ENCODE peak calls at places on chromosome 18, in nine cellular contexts. X, C, K, E, W, J, N, Z and Q are unnamed samples. For H3K9me3 and H3K36me3, the result is how much of the 10 kb centered on the place peaks cover.

GRCh38 chr18:22432672-22433137 is 15.0 kb upstream of the CTAGE1 start:
- DNase-seq in K (peak), C (peak), Z (peak), X (peak), N (peak), J (peak), E (peak), W (peak), Q (no peak)

GRCh38 chr18:13382990-13383821 is 164.6 kb downstream of the LDLRAD4 start:
- DNase-seq in N (no peak), X (peak), Z (no peak), E (no peak), K (no peak), W (no peak), J (no peak), C (no peak), Q (no peak)

GRCh38 chr18:274313-274712 is 6.5 kb upstream of the THOC1 start:
- DNase-seq in W (no peak), K (no peak), E (no peak), C (no peak), Z (no peak), N (no peak), J (no peak), X (no peak), Q (no peak)

GRCh38 chr18:2180586-2180985 is 390.7 kb downstream of the METTL4 start:
- DNase-seq in C (no peak), W (no peak), K (no peak), N (no peak), J (no peak), X (no peak), E (no peak), Z (no peak), Q (no peak)

GRCh38 chr18:45111507-45111858 is 430.8 kb downstream of the SETBP1 start:
- DNase-seq in W (no peak), J (no peak), N (no peak), E (no peak), Z (no peak), X (no peak), C (no peak), K (no peak), Q (no peak)

GRCh38 chr18:13934058-13934457 is 18.7 kb upstream of the MC2R start:
- DNase-seq in K (no peak), C (no peak), N (no peak), J (no peak), W (no peak), E (no peak), X (no peak), Z (no peak), Q (no peak)

GRCh38 chr18:35345950-35346349 is 1.7 kb upstream of the ZNF24 start:
- DNase-seq in J (no peak), N (no peak), Z (no peak), C (no peak), X (no peak), W (no peak), K (no peak), E (no peak), Q (no peak)

GRCh38 chr18:28439870-28440269 is 262.9 kb upstream of the CDH2 start:
- DNase-seq in Z (no peak), X (no peak), C (no peak), N (no peak), K (no peak), W (no peak), J (no peak), E (no peak), Q (no peak)

GRCh38 chr18:36441426-36441870 is 143.9 kb downstream of the FHOD3 start:
- DNase-seq in W (no peak), X (no peak), K (no peak), C (no peak), E (no peak), N (no peak), J (no peak), Z (no peak), Q (no peak)

GRCh38 chr18:27005589-27005988 is 140.1 kb upstream of the AQP4 start:
- DNase-seq in W (no peak), N (no peak), Z (no peak), E (peak), X (no peak), J (no peak), C (no peak), K (no peak), Q (no peak)

GRCh38 chr18:56108486-56109367 is 520.7 kb upstream of the TCF4 start:
- DNase-seq in W (no peak), J (no peak), K (peak), Z (no peak), X (no peak), N (no peak), E (no peak), C (no peak), Q (no peak)

GRCh38 chr18:34550902-34551301 is 159.2 kb upstream of the DTNA start:
- DNase-seq in K (no peak), W (no peak), X (no peak), E (no peak), N (no peak), C (no peak), Z (no peak), J (no peak), Q (no peak)

GRCh38 chr18:35099911-35100310 is 58.7 kb downstream of the MAPRE2 start:
- DNase-seq in N (no peak), K (no peak), C (no peak), X (no peak), Z (no peak), E (no peak), J (no peak), W (no peak), Q (no peak)

GRCh38 chr18:42635378-42636048 is 480.0 kb downstream of the RIT2 start:
- DNase-seq in X (no peak), W (no peak), E (no peak), J (no peak), K (no peak), N (no peak), C (no peak), Z (no peak), Q (no peak)

GRCh38 chr18:45879681-45880655 is 54.5 kb downstream of the SIGLEC15 start:
- DNase-seq in N (peak), J (peak), X (peak), C (peak), Z (peak), E (peak), K (peak), W (peak), Q (peak)

GRCh38 chr18:22796069-22796468 is 137.1 kb upstream of the RBBP8 start:
- DNase-seq in Z (no peak), W (no peak), J (no peak), E (no peak), N (no peak), X (no peak), C (no peak), K (no peak), Q (no peak)

GRCh38 chr18:75635096-75635495 is 207.6 kb upstream of the SMIM21 start:
- DNase-seq in N (no peak), X (no peak), K (no peak), E (no peak), J (peak), W (no peak), Z (no peak), C (no peak), Q (no peak)

GRCh38 chr18:68316636-68317035 is 398.3 kb downstream of the TMX3 start:
- DNase-seq in N (no peak), W (no peak), E (no peak), J (no peak), C (no peak), K (no peak), X (no peak), Z (no peak), Q (no peak)

GRCh38 chr18:75456277-75456676 is 28.8 kb upstream of the SMIM21 start:
- DNase-seq in X (no peak), N (no peak), W (peak), J (no peak), C (no peak), Z (no peak), K (no peak), E (no peak), Q (no peak)

GRCh38 chr18:28281400-28281799 is 104.5 kb upstream of the CDH2 start:
- DNase-seq in J (no peak), K (no peak), Z (no peak), E (no peak), N (no peak), X (no peak), C (no peak), W (no peak), Q (no peak)

GRCh38 chr18:24197412-24197811 is 58.5 kb downstream of the CABYR start:
- DNase-seq in N (no peak), J (no peak), E (no peak), X (no peak), W (no peak), C (no peak), K (no peak), Z (no peak), Q (no peak)

GRCh38 chr18:56083097-56083865 is 495.3 kb upstream of the TCF4 start:
- DNase-seq in N (no peak), W (peak), J (peak), C (no peak), X (no peak), K (peak), E (no peak), Z (no peak), Q (peak)

GRCh38 chr18:2656237-2657042 is 914 bp downstream of the SMCHD1 start:
- DNase-seq in E (no peak), J (peak), C (peak), N (peak), X (peak), Z (peak), K (peak), W (peak), Q (peak)

GRCh38 chr18:73691118-73691517 is 456.5 kb downstream of the FBXO15 start:
- DNase-seq in E (no peak), Z (no peak), K (no peak), W (no peak), X (no peak), J (no peak), C (no peak), N (no peak), Q (no peak)

GRCh38 chr18:21803495-21803894 is 62.9 kb downstream of the MIB1 start:
- DNase-seq in W (no peak), E (no peak), N (no peak), K (no peak), J (no peak), Z (no peak), X (no peak), C (no peak), Q (no peak)

GRCh38 chr18:37270046-37270665 is 295.4 kb downstream of the CELF4 start:
- DNase-seq in K (no peak), X (no peak), Z (peak), W (peak), E (no peak), C (no peak), J (peak), N (peak), Q (no peak)

GRCh38 chr18:29749699-29750098 is 1292.8 kb downstream of the DSC3 start:
- DNase-seq in C (no peak), N (no peak), E (no peak), X (no peak), K (no peak), W (no peak), J (no peak), Z (no peak), Q (no peak)

GRCh38 chr18:10907749-10908148 is 241.6 kb downstream of the PIEZO2 start:
- DNase-seq in E (no peak), J (no peak), Z (no peak), N (no peak), X (no peak), W (no peak), C (no peak), K (no peak), Q (no peak)

GRCh38 chr18:55663891-55664290 is 75.9 kb upstream of the TCF4 start:
- DNase-seq in Z (no peak), W (no peak), E (no peak), X (no peak), C (no peak), N (no peak), K (no peak), J (no peak), Q (no peak)

GRCh38 chr18:49725809-49726514 is 87.4 kb downstream of the ACAA2 start:
- DNase-seq in W (peak), J (peak), K (peak), E (peak), X (peak), C (peak), N (peak), Z (no peak), Q (no peak)

GRCh38 chr18:75395137-75395536 is 32.4 kb downstream of the SMIM21 start:
- DNase-seq in C (no peak), K (no peak), J (no peak), E (no peak), X (no peak), W (no peak), N (no peak), Z (no peak), Q (no peak)

GRCh38 chr18:12423820-12424219 is 16.1 kb downstream of the PRELID3A start:
- DNase-seq in X (no peak), W (no peak), K (no peak), Z (no peak), J (peak), N (no peak), E (no peak), C (no peak), Q (peak)

GRCh38 chr18:54671291-54671881 is 80.3 kb downstream of the DYNAP start:
- DNase-seq in Z (no peak), N (no peak), W (no peak), X (no peak), J (no peak), E (peak), C (no peak), K (no peak), Q (no peak)

GRCh38 chr18:40902436-40902835 is 1052.6 kb upstream of the PIK3C3 start:
- DNase-seq in C (no peak), K (no peak), J (no peak), W (no peak), Z (no peak), E (no peak), X (no peak), N (no peak), Q (no peak)

GRCh38 chr18:58669731-58670379 is 1.4 kb upstream of the MALT1 start:
- DNase-seq in J (no peak), Z (no peak), N (no peak), C (no peak), X (no peak), E (peak), K (no peak), W (no peak), Q (no peak)

GRCh38 chr18:9477509-9477908 is 2.2 kb downstream of the RALBP1 start:
- DNase-seq in J (no peak), E (no peak), N (no peak), K (no peak), Z (no peak), W (no peak), C (no peak), X (no peak), Q (no peak)

GRCh38 chr18:9474103-9474982 is 970 bp upstream of the RALBP1 start:
- DNase-seq in E (peak), W (peak), C (peak), J (no peak), K (peak), X (no peak), Z (no peak), N (no peak), Q (peak)

GRCh38 chr18:9474983-9475642 is at the start of gene RALBP1:
- DNase-seq in Z (peak), K (peak), C (peak), J (peak), W (peak), N (peak), E (peak), X (peak), Q (peak)

GRCh38 chr18:9478545-9478944 is 3.2 kb downstream of the RALBP1 start:
- DNase-seq in Z (no peak), J (no peak), E (no peak), N (no peak), K (no peak), C (no peak), X (no peak), W (peak), Q (peak)

GRCh38 chr18:9475643-9476580 is 599 bp downstream of the RALBP1 start:
- DNase-seq in J (peak), C (no peak), E (no peak), K (no peak), W (no peak), N (peak), Z (no peak), X (peak), Q (no peak)
- TF ChIP-seq POLR2A in J (no peak), C (no peak), E (no peak), K (no peak), W (no peak), N (no peak), Z (no peak), X (peak), Q (no peak)

DNA sequence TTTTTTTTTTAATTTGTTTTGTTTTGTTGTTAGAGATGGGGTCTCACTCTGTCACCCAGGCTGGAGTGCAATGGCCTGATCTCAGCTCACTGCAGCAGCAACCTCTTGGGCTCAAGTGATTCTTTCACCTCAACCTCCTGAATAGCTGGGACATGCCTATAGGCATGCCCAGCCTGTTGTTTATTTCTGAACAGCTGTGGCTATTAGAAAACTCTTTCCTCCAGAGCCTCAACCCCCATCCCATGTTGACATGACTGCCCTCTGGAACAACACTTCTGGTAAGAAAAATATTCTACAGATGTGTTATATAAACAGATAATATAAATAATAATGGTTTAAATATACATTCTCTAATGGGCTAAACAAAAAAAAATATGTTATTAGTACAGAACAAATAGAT is 44.4 kb upstream of the TWSG1 start:
- DNase-seq in E (no peak), Z (no peak), X (no peak), W (no peak), K (no peak), J (no peak), C (no peak), N (no peak), Q (no peak)
- H3K9me3 ChIP-seq in E (under half), Z (under half), X (under half), W (under half), K (under half), J (under half), C (under half), N (under half), Q (half or more)

GRCh38 chr18:47829831-47830230 is 100.6 kb downstream of the SMAD2 start:
- DNase-seq in J (no peak), W (no peak), K (no peak), X (no peak), N (no peak), E (no peak), C (no peak), Z (no peak), Q (no peak)
- H3K36me3 ChIP-seq in J (under half), W (under half), K (under half), X (under half), N (under half), E (under half), C (under half), Z (under half), Q (half or more)

GRCh38 chr18:31030574-31031278 is 11.8 kb downstream of the DSC3 start:
- DNase-seq in W (no peak), E (no peak), Z (no peak), X (no peak), J (no peak), K (no peak), C (no peak), N (no peak), Q (no peak)
- TF ChIP-seq POLR2A in W (no peak), E (no peak), Z (no peak), X (no peak), J (no peak), K (no peak), C (no peak), N (no peak), Q (no peak)

GRCh38 chr18:63084220-63084619 is 235.3 kb downstream of the BCL2 start:
- DNase-seq in N (no peak), K (no peak), J (no peak), Z (no peak), X (no peak), C (no peak), E (no peak), W (no peak), Q (no peak)
- H3K9me3 ChIP-seq in N (under half), K (under half), J (under half), Z (under half), X (under half), C (under half), E (under half), W (under half), Q (under half)

DNA sequence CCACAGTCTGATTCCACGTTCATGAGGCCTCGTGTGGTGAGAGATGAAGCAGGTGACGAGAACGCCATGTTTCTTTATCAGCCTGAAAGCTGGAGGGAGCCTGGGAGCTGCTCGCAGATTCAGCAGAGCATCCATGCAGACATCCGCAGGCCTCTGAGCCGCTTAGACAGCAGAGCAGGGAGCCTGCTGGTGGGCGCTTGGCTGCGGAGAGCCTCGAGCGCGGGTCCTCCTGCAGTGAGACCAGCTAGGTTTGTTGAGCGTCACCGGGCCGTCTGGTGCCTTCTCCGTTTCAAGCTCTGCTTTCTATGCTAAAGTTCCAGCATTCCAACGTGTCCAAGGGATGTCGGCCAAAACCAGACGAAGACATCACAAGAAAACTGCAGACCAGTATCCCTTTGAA is 27.6 kb downstream of the CTDP1 start:
- DNase-seq in X (no peak), K (no peak), E (no peak), N (no peak), W (no peak), Z (no peak), C (no peak), J (no peak), Q (no peak)
- H3K36me3 ChIP-seq in X (under half), K (under half), E (under half), N (under half), W (under half), Z (half or more), C (under half), J (under half), Q (half or more)